ENCODE peak calls at places on chromosome 15, in seven cellular contexts. D, K, I, T, B, F and O are unnamed samples.

GRCh38 chr15:45128971-45129639 is 574 bp downstream of the DUOXA1 start:
- DNase-seq in D (no peak), K (no peak), I (no peak), T (no peak), B (peak), F (no peak), O (no peak)

GRCh38 chr15:92113832-92114231 is 260.3 kb downstream of the SLCO3A1 start:
- DNase-seq in D (no peak), K (no peak), I (no peak), T (no peak), B (no peak), F (no peak), O (no peak)

GRCh38 chr15:38941399-38941953 is 376.9 kb upstream of the RASGRP1 start:
- DNase-seq in D (peak), K (peak), I (no peak), T (no peak), B (no peak), F (no peak), O (no peak)

GRCh38 chr15:66947471-66947870 is 117.9 kb upstream of the SMAD3 start:
- DNase-seq in D (no peak), K (peak), I (peak), T (no peak), B (no peak), F (no peak), O (no peak)

GRCh38 chr15:101022306-101022705 is 103.1 kb downstream of the LRRK1 start:
- DNase-seq in D (no peak), K (no peak), I (peak), T (no peak), B (peak), F (peak), O (no peak)

GRCh38 chr15:48671381-48672022 is 26.0 kb upstream of the FBN1 start:
- DNase-seq in D (peak), K (peak), I (peak), T (no peak), B (peak), F (no peak), O (no peak)

GRCh38 chr15:99421172-99421656 is 144.6 kb upstream of the MEF2A start:
- DNase-seq in D (no peak), K (no peak), I (peak), T (no peak), B (no peak), F (no peak), O (no peak)

GRCh38 chr15:99114511-99115299 is 9.8 kb downstream of the SYNM start:
- DNase-seq in D (no peak), K (no peak), I (peak), T (no peak), B (peak), F (no peak), O (no peak)

GRCh38 chr15:69758810-69759410 is 306.3 kb downstream of the RPLP1 start:
- DNase-seq in D (peak), K (peak), I (no peak), T (no peak), B (peak), F (peak), O (no peak)

GRCh38 chr15:29665441-29665985 is 156.8 kb downstream of the TJP1 start:
- DNase-seq in D (no peak), K (no peak), I (no peak), T (no peak), B (no peak), F (no peak), O (no peak)

GRCh38 chr15:62940755-62941361 is 101.7 kb upstream of the TPM1 start:
- DNase-seq in D (peak), K (peak), I (peak), T (no peak), B (peak), F (peak), O (peak)

GRCh38 chr15:60396560-60396963 is 1.2 kb downstream of the ANXA2 start:
- DNase-seq in D (peak), K (no peak), I (no peak), T (no peak), B (no peak), F (no peak), O (no peak)

GRCh38 chr15:70264014-70264492 is 166.3 kb upstream of the TLE3 start:
- DNase-seq in D (no peak), K (no peak), I (peak), T (no peak), B (no peak), F (no peak), O (no peak)

GRCh38 chr15:60379466-60380274 is 18.1 kb downstream of the ANXA2 start:
- DNase-seq in D (peak), K (peak), I (no peak), T (no peak), B (no peak), F (no peak), O (peak)

GRCh38 chr15:55742927-55743614 is at the start of gene PRTG:
- DNase-seq in D (peak), K (peak), I (peak), T (no peak), B (peak), F (peak), O (no peak)